ENCODE peak calls at places on chromosomes 11 and 22, in six cellular contexts. Q is mucosa of gallbladder; D is kidney tubule cell; S is mucosa of descending colon; C is activated CD4-positive, alpha-beta T cell treated with anti-CD3 and anti-CD28 coated beads, Interleukin-2, amount 50 U/mL, for 48 hours; F is HFFc6. B is an unnamed sample.

GRCh38 chr11:76560219-76560618 is 110.3 kb downstream of the LRRC32 start:
- DNase-seq in Q (no peak), D (peak; percentile 42), S (no peak), C (peak; percentile 21), F (peak; percentile 22), B (no peak)

GRCh38 chr11:76260296-76260695 is 54.0 kb upstream of the WNT11 start:
- DNase-seq in Q (no peak), D (no peak), S (peak; percentile 15), C (no peak), F (no peak), B (no peak)

GRCh38 chr22:17580461-17581031 is 17.2 kb downstream of the SLC25A18 start:
- DNase-seq in Q (no peak), D (no peak), S (peak; percentile 32), C (no peak), F (no peak), B (no peak)

GRCh38 chr11:64832467-64833197 is 11.8 kb downstream of the CDC42BPG start:
- DNase-seq in Q (no peak), D (no peak), S (no peak), C (no peak), F (no peak), B (no peak)

GRCh38 chr11:43924112-43924855 is 18.2 kb upstream of the C11orf96 start:
- DNase-seq in Q (no peak), D (no peak), S (no peak), C (no peak), F (no peak), B (no peak)

GRCh38 chr22:24803064-24803542 is 2.9 kb upstream of the SGSM1 start:
- DNase-seq in Q (peak; percentile 48), D (peak; percentile 42), S (no peak), C (peak; percentile 72), F (peak; percentile 12), B (peak; percentile 23)

GRCh38 chr11:62394825-62395538 is 23.9 kb upstream of the SCGB1A1 start:
- DNase-seq in Q (peak; percentile 77), D (peak; percentile 86), S (peak; percentile 77), C (peak; percentile 25), F (peak; percentile 76), B (peak; percentile 74)

GRCh38 chr22:16958475-16958874 is 49.5 kb downstream of the GAB4 start:
- DNase-seq in Q (no peak), D (no peak), S (no peak), C (no peak), F (no peak), B (no peak)

GRCh38 chr11:10379022-10379421 is 74.1 kb downstream of the ADM start:
- DNase-seq in Q (no peak), D (no peak), S (no peak), C (no peak), F (peak; percentile 41), B (no peak)

GRCh38 chr11:102560555-102561011 is 30.0 kb upstream of the MMP7 start:
- DNase-seq in Q (no peak), D (peak; percentile 43), S (no peak), C (no peak), F (peak; percentile 64), B (peak; percentile 98)

GRCh38 chr11:66316849-66317251 is at the start of gene CD248:
- DNase-seq in Q (peak; percentile 58), D (no peak), S (peak; percentile 81), C (no peak), F (peak; percentile 49), B (no peak)